ENCODE peak calls at places on chromosome 7, in nine cellular contexts. One of them, this sample, is unnamed.

GRCh38 chr7:121406866-121407439 is 10.8 kb upstream of the FAM3C start:
- DNase-seq in NCI-H1105: no peak
- DNase-seq in bronchial epithelial cell: no peak
- DNase-seq in germinal center: no peak
- DNase-seq in choroid plexus epithelial cell: no peak
- DNase-seq in dorsolateral prefrontal cortex: no peak
- DNase-seq in G401: no peak
- DNase-seq in tibial nerve: no peak
- DNase-seq in caudate nucleus: no peak
- DNase-seq in this sample: no peak

GRCh38 chr7:112781558-112781957 is 8.6 kb downstream of the TMEM168 start:
- DNase-seq in bronchial epithelial cell: no peak
- DNase-seq in tibial nerve: no peak
- DNase-seq in dorsolateral prefrontal cortex: no peak
- DNase-seq in germinal center: no peak
- DNase-seq in caudate nucleus: no peak
- DNase-seq in NCI-H1105: no peak
- DNase-seq in choroid plexus epithelial cell: no peak
- DNase-seq in G401: no peak
- DNase-seq in this sample: no peak

GRCh38 chr7:98879198-98879988 is 1.1 kb downstream of the TRRAP start:
- DNase-seq in caudate nucleus: no peak
- DNase-seq in choroid plexus epithelial cell: peak; percentile 42
- DNase-seq in tibial nerve: no peak
- DNase-seq in G401: peak; percentile 68
- DNase-seq in dorsolateral prefrontal cortex: peak; percentile 37
- DNase-seq in bronchial epithelial cell: peak; percentile 35
- DNase-seq in NCI-H1105: no peak
- DNase-seq in germinal center: peak; percentile 66
- DNase-seq in this sample: peak; percentile 33

GRCh38 chr7:73870041-73870492 is 9.1 kb downstream of the TMEM270 start:
- DNase-seq in germinal center: no peak
- DNase-seq in G401: no peak
- DNase-seq in caudate nucleus: no peak
- DNase-seq in tibial nerve: no peak
- DNase-seq in choroid plexus epithelial cell: no peak
- DNase-seq in dorsolateral prefrontal cortex: no peak
- DNase-seq in bronchial epithelial cell: no peak
- DNase-seq in NCI-H1105: no peak
- DNase-seq in this sample: no peak

GRCh38 chr7:22811746-22812280 is 10.8 kb downstream of the TOMM7 start:
- DNase-seq in germinal center: no peak
- DNase-seq in dorsolateral prefrontal cortex: no peak
- DNase-seq in caudate nucleus: no peak
- DNase-seq in G401: no peak
- DNase-seq in bronchial epithelial cell: no peak
- DNase-seq in choroid plexus epithelial cell: no peak
- DNase-seq in tibial nerve: no peak
- DNase-seq in NCI-H1105: no peak
- DNase-seq in this sample: no peak

GRCh38 chr7:46744957-46745699 is 824.1 kb upstream of the IGFBP3 start:
- DNase-seq in dorsolateral prefrontal cortex: no peak
- DNase-seq in germinal center: no peak
- DNase-seq in caudate nucleus: no peak
- DNase-seq in bronchial epithelial cell: no peak
- DNase-seq in tibial nerve: no peak
- DNase-seq in choroid plexus epithelial cell: no peak
- DNase-seq in NCI-H1105: no peak
- DNase-seq in G401: no peak
- DNase-seq in this sample: no peak

GRCh38 chr7:136925049-136925448 is 56.6 kb downstream of the CHRM2 start:
- DNase-seq in G401: no peak
- DNase-seq in tibial nerve: no peak
- DNase-seq in germinal center: no peak
- DNase-seq in caudate nucleus: no peak
- DNase-seq in NCI-H1105: no peak
- DNase-seq in dorsolateral prefrontal cortex: no peak
- DNase-seq in choroid plexus epithelial cell: peak; percentile 70
- DNase-seq in bronchial epithelial cell: no peak
- DNase-seq in this sample: no peak

GRCh38 chr7:29177963-29178612 is 16.5 kb upstream of the CHN2 start:
- DNase-seq in caudate nucleus: no peak
- DNase-seq in choroid plexus epithelial cell: peak; percentile 67
- DNase-seq in germinal center: no peak
- DNase-seq in tibial nerve: peak; percentile 31
- DNase-seq in bronchial epithelial cell: peak; percentile 40
- DNase-seq in G401: no peak
- DNase-seq in dorsolateral prefrontal cortex: no peak
- DNase-seq in NCI-H1105: no peak
- DNase-seq in this sample: peak; percentile 43

GRCh38 chr7:36473454-36474282 is 84.0 kb downstream of the ANLN start:
- DNase-seq in choroid plexus epithelial cell: peak; percentile 35
- DNase-seq in NCI-H1105: peak; percentile 8
- DNase-seq in tibial nerve: no peak
- DNase-seq in dorsolateral prefrontal cortex: peak; percentile 25
- DNase-seq in G401: peak; percentile 49
- DNase-seq in bronchial epithelial cell: peak; percentile 79
- DNase-seq in germinal center: no peak
- DNase-seq in caudate nucleus: no peak
- DNase-seq in this sample: peak; percentile 89

GRCh38 chr7:45930967-45931366 is 9.9 kb upstream of the IGFBP3 start:
- DNase-seq in germinal center: no peak
- DNase-seq in tibial nerve: no peak
- DNase-seq in G401: no peak
- DNase-seq in caudate nucleus: no peak
- DNase-seq in NCI-H1105: no peak
- DNase-seq in bronchial epithelial cell: no peak
- DNase-seq in dorsolateral prefrontal cortex: no peak
- DNase-seq in choroid plexus epithelial cell: no peak
- DNase-seq in this sample: no peak

GRCh38 chr7:12584940-12585339 is 14.4 kb downstream of the SCIN start:
- DNase-seq in NCI-H1105: no peak
- DNase-seq in choroid plexus epithelial cell: peak; percentile 9
- DNase-seq in tibial nerve: no peak
- DNase-seq in bronchial epithelial cell: no peak
- DNase-seq in G401: no peak
- DNase-seq in germinal center: no peak
- DNase-seq in caudate nucleus: no peak
- DNase-seq in dorsolateral prefrontal cortex: no peak
- DNase-seq in this sample: peak; percentile 65

This sample was measured in Calu3.